ENCODE peak calls at places on chromosomes 3 and 15, in five cellular contexts. One of them, this sample, is unnamed.

GRCh38 chr15:44058126-44058525 is 136.9 kb downstream of the FRMD5 start:
- DNase-seq in activated CD4-positive, alpha-beta T cell treated with anti-CD3 and anti-CD28 coated beads, Interleukin-2, amount 50 U/mL, for 24 hours: no peak
- DNase-seq in stimulated activated CD4-positive, alpha-beta T cell treated with anti-CD3 and anti-CD28 coated beads, TNF-alpha, amount 100 ng/mL, for 4 hours: no peak
- DNase-seq in activated T-helper 9 cell treated with anti-CD3 and anti-CD28 coated beads, Interleukin-2, amount 50 U/mL, for 16 hours: no peak
- DNase-seq in endothelial cell of umbilical vein: no peak
- DNase-seq in this sample: no peak

GRCh38 chr3:57309769-57310168 is 17.3 kb upstream of the ASB14 start:
- DNase-seq in activated T-helper 9 cell treated with anti-CD3 and anti-CD28 coated beads, Interleukin-2, amount 50 U/mL, for 16 hours: no peak
- DNase-seq in endothelial cell of umbilical vein: no peak
- DNase-seq in stimulated activated CD4-positive, alpha-beta T cell treated with anti-CD3 and anti-CD28 coated beads, TNF-alpha, amount 100 ng/mL, for 4 hours: no peak
- DNase-seq in activated CD4-positive, alpha-beta T cell treated with anti-CD3 and anti-CD28 coated beads, Interleukin-2, amount 50 U/mL, for 24 hours: no peak
- DNase-seq in this sample: no peak

GRCh38 chr3:38645601-38646000 is 3.9 kb downstream of the SCN5A start:
- DNase-seq in endothelial cell of umbilical vein: no peak
- DNase-seq in activated CD4-positive, alpha-beta T cell treated with anti-CD3 and anti-CD28 coated beads, Interleukin-2, amount 50 U/mL, for 24 hours: no peak
- DNase-seq in stimulated activated CD4-positive, alpha-beta T cell treated with anti-CD3 and anti-CD28 coated beads, TNF-alpha, amount 100 ng/mL, for 4 hours: no peak
- DNase-seq in activated T-helper 9 cell treated with anti-CD3 and anti-CD28 coated beads, Interleukin-2, amount 50 U/mL, for 16 hours: no peak
- DNase-seq in this sample: no peak

GRCh38 chr3:146750196-146750595 is 145.1 kb upstream of the PLSCR5 start:
- DNase-seq in activated CD4-positive, alpha-beta T cell treated with anti-CD3 and anti-CD28 coated beads, Interleukin-2, amount 50 U/mL, for 24 hours: no peak
- DNase-seq in stimulated activated CD4-positive, alpha-beta T cell treated with anti-CD3 and anti-CD28 coated beads, TNF-alpha, amount 100 ng/mL, for 4 hours: no peak
- DNase-seq in endothelial cell of umbilical vein: peak
- DNase-seq in activated T-helper 9 cell treated with anti-CD3 and anti-CD28 coated beads, Interleukin-2, amount 50 U/mL, for 16 hours: no peak
- DNase-seq in this sample: peak

GRCh38 chr3:43238801-43239200 is 47.5 kb upstream of the SNRK start:
- DNase-seq in stimulated activated CD4-positive, alpha-beta T cell treated with anti-CD3 and anti-CD28 coated beads, TNF-alpha, amount 100 ng/mL, for 4 hours: no peak
- DNase-seq in activated T-helper 9 cell treated with anti-CD3 and anti-CD28 coated beads, Interleukin-2, amount 50 U/mL, for 16 hours: no peak
- DNase-seq in activated CD4-positive, alpha-beta T cell treated with anti-CD3 and anti-CD28 coated beads, Interleukin-2, amount 50 U/mL, for 24 hours: no peak
- DNase-seq in endothelial cell of umbilical vein: no peak
- DNase-seq in this sample: no peak

GRCh38 chr3:105424412-105425152 is 57.9 kb downstream of the ALCAM start:
- DNase-seq in activated T-helper 9 cell treated with anti-CD3 and anti-CD28 coated beads, Interleukin-2, amount 50 U/mL, for 16 hours: no peak
- DNase-seq in stimulated activated CD4-positive, alpha-beta T cell treated with anti-CD3 and anti-CD28 coated beads, TNF-alpha, amount 100 ng/mL, for 4 hours: no peak
- DNase-seq in activated CD4-positive, alpha-beta T cell treated with anti-CD3 and anti-CD28 coated beads, Interleukin-2, amount 50 U/mL, for 24 hours: no peak
- DNase-seq in endothelial cell of umbilical vein: no peak
- DNase-seq in this sample: no peak

GRCh38 chr3:194323785-194324735 is 27.1 kb downstream of the CPN2 start:
- DNase-seq in activated CD4-positive, alpha-beta T cell treated with anti-CD3 and anti-CD28 coated beads, Interleukin-2, amount 50 U/mL, for 24 hours: no peak
- DNase-seq in activated T-helper 9 cell treated with anti-CD3 and anti-CD28 coated beads, Interleukin-2, amount 50 U/mL, for 16 hours: no peak
- DNase-seq in stimulated activated CD4-positive, alpha-beta T cell treated with anti-CD3 and anti-CD28 coated beads, TNF-alpha, amount 100 ng/mL, for 4 hours: no peak
- DNase-seq in endothelial cell of umbilical vein: no peak
- DNase-seq in this sample: peak

GRCh38 chr15:65761210-65761926 is 30.7 kb downstream of the DENND4A start:
- DNase-seq in activated T-helper 9 cell treated with anti-CD3 and anti-CD28 coated beads, Interleukin-2, amount 50 U/mL, for 16 hours: no peak
- DNase-seq in stimulated activated CD4-positive, alpha-beta T cell treated with anti-CD3 and anti-CD28 coated beads, TNF-alpha, amount 100 ng/mL, for 4 hours: no peak
- DNase-seq in endothelial cell of umbilical vein: no peak
- DNase-seq in activated CD4-positive, alpha-beta T cell treated with anti-CD3 and anti-CD28 coated beads, Interleukin-2, amount 50 U/mL, for 24 hours: no peak
- DNase-seq in this sample: no peak

GRCh38 chr3:16477054-16477453 is 36.4 kb downstream of the RFTN1 start:
- DNase-seq in endothelial cell of umbilical vein: no peak
- DNase-seq in activated CD4-positive, alpha-beta T cell treated with anti-CD3 and anti-CD28 coated beads, Interleukin-2, amount 50 U/mL, for 24 hours: no peak
- DNase-seq in stimulated activated CD4-positive, alpha-beta T cell treated with anti-CD3 and anti-CD28 coated beads, TNF-alpha, amount 100 ng/mL, for 4 hours: no peak
- DNase-seq in activated T-helper 9 cell treated with anti-CD3 and anti-CD28 coated beads, Interleukin-2, amount 50 U/mL, for 16 hours: no peak
- DNase-seq in this sample: no peak

GRCh38 chr3:123093696-123094095 is 26.9 kb downstream of the PDIA5 start:
- DNase-seq in endothelial cell of umbilical vein: no peak
- DNase-seq in stimulated activated CD4-positive, alpha-beta T cell treated with anti-CD3 and anti-CD28 coated beads, TNF-alpha, amount 100 ng/mL, for 4 hours: no peak
- DNase-seq in activated T-helper 9 cell treated with anti-CD3 and anti-CD28 coated beads, Interleukin-2, amount 50 U/mL, for 16 hours: no peak
- DNase-seq in activated CD4-positive, alpha-beta T cell treated with anti-CD3 and anti-CD28 coated beads, Interleukin-2, amount 50 U/mL, for 24 hours: no peak
- DNase-seq in this sample: no peak

GRCh38 chr15:35863655-35864054 is 317.7 kb upstream of the DPH6 start:
- DNase-seq in activated CD4-positive, alpha-beta T cell treated with anti-CD3 and anti-CD28 coated beads, Interleukin-2, amount 50 U/mL, for 24 hours: no peak
- DNase-seq in activated T-helper 9 cell treated with anti-CD3 and anti-CD28 coated beads, Interleukin-2, amount 50 U/mL, for 16 hours: no peak
- DNase-seq in endothelial cell of umbilical vein: no peak
- DNase-seq in stimulated activated CD4-positive, alpha-beta T cell treated with anti-CD3 and anti-CD28 coated beads, TNF-alpha, amount 100 ng/mL, for 4 hours: no peak
- DNase-seq in this sample: no peak

GRCh38 chr3:93910085-93910484 is 63.6 kb downstream of the PROS1 start:
- DNase-seq in stimulated activated CD4-positive, alpha-beta T cell treated with anti-CD3 and anti-CD28 coated beads, TNF-alpha, amount 100 ng/mL, for 4 hours: no peak
- DNase-seq in activated CD4-positive, alpha-beta T cell treated with anti-CD3 and anti-CD28 coated beads, Interleukin-2, amount 50 U/mL, for 24 hours: no peak
- DNase-seq in activated T-helper 9 cell treated with anti-CD3 and anti-CD28 coated beads, Interleukin-2, amount 50 U/mL, for 16 hours: no peak
- DNase-seq in endothelial cell of umbilical vein: no peak
- DNase-seq in this sample: no peak

GRCh38 chr3:81279481-81280273 is 481.8 kb downstream of the GBE1 start:
- DNase-seq in stimulated activated CD4-positive, alpha-beta T cell treated with anti-CD3 and anti-CD28 coated beads, TNF-alpha, amount 100 ng/mL, for 4 hours: no peak
- DNase-seq in activated CD4-positive, alpha-beta T cell treated with anti-CD3 and anti-CD28 coated beads, Interleukin-2, amount 50 U/mL, for 24 hours: no peak
- DNase-seq in activated T-helper 9 cell treated with anti-CD3 and anti-CD28 coated beads, Interleukin-2, amount 50 U/mL, for 16 hours: no peak
- DNase-seq in endothelial cell of umbilical vein: peak
- DNase-seq in this sample: peak

GRCh38 chr3:146283796-146284485 is 33.0 kb upstream of the PLSCR4 start:
- DNase-seq in activated CD4-positive, alpha-beta T cell treated with anti-CD3 and anti-CD28 coated beads, Interleukin-2, amount 50 U/mL, for 24 hours: no peak
- DNase-seq in stimulated activated CD4-positive, alpha-beta T cell treated with anti-CD3 and anti-CD28 coated beads, TNF-alpha, amount 100 ng/mL, for 4 hours: no peak
- DNase-seq in endothelial cell of umbilical vein: no peak
- DNase-seq in activated T-helper 9 cell treated with anti-CD3 and anti-CD28 coated beads, Interleukin-2, amount 50 U/mL, for 16 hours: no peak
- DNase-seq in this sample: no peak

GRCh38 chr3:81485444-81485865 is 276.0 kb downstream of the GBE1 start:
- DNase-seq in stimulated activated CD4-positive, alpha-beta T cell treated with anti-CD3 and anti-CD28 coated beads, TNF-alpha, amount 100 ng/mL, for 4 hours: no peak
- DNase-seq in activated CD4-positive, alpha-beta T cell treated with anti-CD3 and anti-CD28 coated beads, Interleukin-2, amount 50 U/mL, for 24 hours: no peak
- DNase-seq in endothelial cell of umbilical vein: peak
- DNase-seq in activated T-helper 9 cell treated with anti-CD3 and anti-CD28 coated beads, Interleukin-2, amount 50 U/mL, for 16 hours: no peak
- DNase-seq in this sample: peak

GRCh38 chr3:171967137-171967783 is 72.1 kb upstream of the FNDC3B start:
- DNase-seq in stimulated activated CD4-positive, alpha-beta T cell treated with anti-CD3 and anti-CD28 coated beads, TNF-alpha, amount 100 ng/mL, for 4 hours: no peak
- DNase-seq in activated CD4-positive, alpha-beta T cell treated with anti-CD3 and anti-CD28 coated beads, Interleukin-2, amount 50 U/mL, for 24 hours: no peak
- DNase-seq in activated T-helper 9 cell treated with anti-CD3 and anti-CD28 coated beads, Interleukin-2, amount 50 U/mL, for 16 hours: no peak
- DNase-seq in endothelial cell of umbilical vein: peak
- DNase-seq in this sample: peak

GRCh38 chr15:42152196-42152920 is 4.1 kb downstream of the PLA2G4F start:
- DNase-seq in stimulated activated CD4-positive, alpha-beta T cell treated with anti-CD3 and anti-CD28 coated beads, TNF-alpha, amount 100 ng/mL, for 4 hours: no peak
- DNase-seq in endothelial cell of umbilical vein: no peak
- DNase-seq in activated CD4-positive, alpha-beta T cell treated with anti-CD3 and anti-CD28 coated beads, Interleukin-2, amount 50 U/mL, for 24 hours: no peak
- DNase-seq in activated T-helper 9 cell treated with anti-CD3 and anti-CD28 coated beads, Interleukin-2, amount 50 U/mL, for 16 hours: no peak
- DNase-seq in this sample: no peak

GRCh38 chr3:121473001-121473400 is 72.8 kb downstream of the POLQ start:
- DNase-seq in endothelial cell of umbilical vein: no peak
- DNase-seq in activated T-helper 9 cell treated with anti-CD3 and anti-CD28 coated beads, Interleukin-2, amount 50 U/mL, for 16 hours: no peak
- DNase-seq in activated CD4-positive, alpha-beta T cell treated with anti-CD3 and anti-CD28 coated beads, Interleukin-2, amount 50 U/mL, for 24 hours: no peak
- DNase-seq in stimulated activated CD4-positive, alpha-beta T cell treated with anti-CD3 and anti-CD28 coated beads, TNF-alpha, amount 100 ng/mL, for 4 hours: no peak
- DNase-seq in this sample: peak